ENCODE peak calls at places on chromosomes 6 and 20, in ten cellular contexts. I is BE2C; H is cardiac muscle cell; O is GM23248; T is stimulated activated CD8-positive, alpha-beta memory T cell treated with anti-CD3 and anti-CD28 coated beads, Interleukin-12 subunit alpha, Interleukin-12 subunit beta, amount 100 ng/mL, for 1 hour; W is AG08395; G is COLO829; S is activated naive CD8-positive, alpha-beta T cell treated with anti-CD3 and anti-CD28 coated beads, Interleukin-2, amount 50 U/mL, for 24 hours; M is AG20443; E is activated CD4-positive, CD25-positive, alpha-beta regulatory T cell. U is an unnamed sample.

GRCh38 chr20:59403261-59403961 is 103.0 kb downstream of the EDN3 start:
- DNase-seq in I (peak), H (peak), O (peak), T (peak), W (peak), G (peak), S (peak), M (peak), E (peak), U (no peak)

GRCh38 chr20:47181056-47181862 is 175.2 kb downstream of the ZMYND8 start:
- DNase-seq in I (peak), H (peak), O (peak), T (no peak), W (peak), G (peak), S (peak), M (peak), E (no peak), U (peak)

GRCh38 chr6:132401941-132402275 is 633 bp upstream of the MOXD1 start:
- DNase-seq in I (no peak), H (no peak), O (peak), T (no peak), W (no peak), G (no peak), S (no peak), M (no peak), E (no peak), U (no peak)

GRCh38 chr6:1613631-1614447 is 4.1 kb downstream of the FOXC1 start:
- DNase-seq in I (peak), H (peak), O (peak), T (no peak), W (no peak), G (no peak), S (no peak), M (peak), E (no peak), U (peak)

GRCh38 chr20:11740975-11741374 is 176.7 kb upstream of the BTBD3 start:
- DNase-seq in I (no peak), H (no peak), O (no peak), T (no peak), W (no peak), G (no peak), S (no peak), M (no peak), E (no peak), U (no peak)

GRCh38 chr20:32574296-32575226 is 10.6 kb downstream of the NOL4L start:
- DNase-seq in I (no peak), H (peak), O (peak), T (no peak), W (peak), G (peak), S (peak), M (peak), E (no peak), U (peak)

GRCh38 chr6:158707120-158707519 is 57.3 kb downstream of the SYTL3 start:
- DNase-seq in I (peak), H (peak), O (peak), T (no peak), W (peak), G (peak), S (no peak), M (peak), E (no peak), U (peak)

GRCh38 chr6:106702046-106702445 is 72.7 kb downstream of the QRSL1 start:
- DNase-seq in I (no peak), H (no peak), O (no peak), T (no peak), W (no peak), G (no peak), S (no peak), M (no peak), E (no peak), U (no peak)

GRCh38 chr20:50318709-50319108 is 128.1 kb downstream of the CEBPB start:
- DNase-seq in I (no peak), H (no peak), O (no peak), T (no peak), W (no peak), G (no peak), S (no peak), M (no peak), E (no peak), U (no peak)

GRCh38 chr20:6692566-6693168 is 74.8 kb upstream of the BMP2 start:
- DNase-seq in I (no peak), H (no peak), O (no peak), T (no peak), W (no peak), G (no peak), S (no peak), M (no peak), E (no peak), U (no peak)

GRCh38 chr6:11744753-11745152 is 33.9 kb downstream of the ADTRP start:
- DNase-seq in I (no peak), H (peak), O (peak), T (no peak), W (peak), G (no peak), S (no peak), M (peak), E (no peak), U (peak)

GRCh38 chr20:41139227-41140093 is 2.1 kb downstream of the PLCG1 start:
- DNase-seq in I (no peak), H (no peak), O (no peak), T (no peak), W (no peak), G (no peak), S (no peak), M (no peak), E (no peak), U (no peak)

GRCh38 chr6:107154131-107154906 is 39.0 kb upstream of the BEND3 start:
- DNase-seq in I (no peak), H (no peak), O (no peak), T (no peak), W (no peak), G (no peak), S (no peak), M (no peak), E (no peak), U (no peak)

GRCh38 chr6:31737315-31738047 is 1.2 kb upstream of the CLIC1 start:
- DNase-seq in I (no peak), H (peak), O (no peak), T (no peak), W (no peak), G (no peak), S (peak), M (no peak), E (no peak), U (no peak)

GRCh38 chr20:37881601-37882343 is 21.2 kb upstream of the VSTM2L start:
- DNase-seq in I (peak), H (no peak), O (no peak), T (no peak), W (no peak), G (no peak), S (no peak), M (no peak), E (no peak), U (no peak)

GRCh38 chr6:143018955-143019354 is 41.7 kb upstream of the AIG1 start:
- DNase-seq in I (no peak), H (peak), O (peak), T (no peak), W (no peak), G (no peak), S (no peak), M (peak), E (no peak), U (peak)

GRCh38 chr6:13390658-13391057 is 62.3 kb upstream of the TBC1D7 start:
- DNase-seq in I (no peak), H (no peak), O (no peak), T (no peak), W (no peak), G (no peak), S (no peak), M (no peak), E (no peak), U (no peak)

GRCh38 chr6:98416027-98416426 is 418.3 kb upstream of the POU3F2 start:
- DNase-seq in I (no peak), H (no peak), O (no peak), T (no peak), W (no peak), G (peak), S (no peak), M (no peak), E (no peak), U (no peak)

GRCh38 chr6:42446370-42446769 is 5.4 kb downstream of the TRERF1 start:
- DNase-seq in I (no peak), H (no peak), O (no peak), T (no peak), W (no peak), G (no peak), S (no peak), M (no peak), E (no peak), U (no peak)

GRCh38 chr20:1998715-1999114 is 4.9 kb upstream of the PDYN start:
- DNase-seq in I (no peak), H (no peak), O (no peak), T (no peak), W (no peak), G (no peak), S (no peak), M (no peak), E (no peak), U (no peak)

GRCh38 chr20:25341716-25342680 is 48.6 kb downstream of the ABHD12 start:
- DNase-seq in I (no peak), H (no peak), O (peak), T (no peak), W (peak), G (no peak), S (no peak), M (no peak), E (no peak), U (peak)

GRCh38 chr20:24820345-24820744 is 128.7 kb upstream of the CST7 start:
- DNase-seq in I (no peak), H (no peak), O (no peak), T (no peak), W (no peak), G (no peak), S (no peak), M (no peak), E (no peak), U (no peak)

GRCh38 chr6:137217801-137218472 is 1.2 kb downstream of the IFNGR1 start:
- DNase-seq in I (no peak), H (no peak), O (peak), T (no peak), W (peak), G (peak), S (no peak), M (peak), E (no peak), U (peak)

GRCh38 chr20:56595746-56596478 is 33.2 kb upstream of the TFAP2C start:
- DNase-seq in I (no peak), H (no peak), O (no peak), T (no peak), W (no peak), G (no peak), S (no peak), M (no peak), E (no peak), U (no peak)

GRCh38 chr20:57467742-57468141 is 57.2 kb downstream of the CTCFL start:
- DNase-seq in I (no peak), H (no peak), O (no peak), T (no peak), W (no peak), G (no peak), S (no peak), M (peak), E (no peak), U (no peak)

GRCh38 chr6:72175936-72176335 is 289.6 kb downstream of the RIMS1 start:
- DNase-seq in I (no peak), H (peak), O (no peak), T (no peak), W (no peak), G (no peak), S (no peak), M (no peak), E (no peak), U (peak)

GRCh38 chr6:43120938-43121913 is 45.1 kb downstream of the PTK7 start:
- DNase-seq in I (peak), H (peak), O (peak), T (no peak), W (peak), G (no peak), S (no peak), M (peak), E (no peak), U (peak)

GRCh38 chr20:20782747-20783146 is 70.3 kb upstream of the RALGAPA2 start:
- DNase-seq in I (no peak), H (no peak), O (no peak), T (no peak), W (no peak), G (no peak), S (no peak), M (no peak), E (no peak), U (no peak)

GRCh38 chr20:47718398-47718797 is 66.9 kb downstream of the SULF2 start:
- DNase-seq in I (no peak), H (no peak), O (no peak), T (no peak), W (no peak), G (no peak), S (no peak), M (no peak), E (no peak), U (no peak)

GRCh38 chr6:137645850-137646249 is 151.7 kb upstream of the OLIG3 start:
- DNase-seq in I (no peak), H (no peak), O (no peak), T (no peak), W (no peak), G (no peak), S (no peak), M (no peak), E (no peak), U (no peak)

GRCh38 chr20:17210983-17211382 is 15.9 kb upstream of the PCSK2 start:
- DNase-seq in I (no peak), H (no peak), O (peak), T (no peak), W (no peak), G (no peak), S (no peak), M (no peak), E (no peak), U (no peak)

GRCh38 chr6:72040106-72040505 is 153.8 kb downstream of the RIMS1 start:
- DNase-seq in I (no peak), H (no peak), O (no peak), T (no peak), W (no peak), G (no peak), S (no peak), M (no peak), E (no peak), U (peak)

GRCh38 chr6:3353939-3354338 is 95.2 kb downstream of the PSMG4 start:
- DNase-seq in I (no peak), H (no peak), O (no peak), T (no peak), W (no peak), G (no peak), S (no peak), M (no peak), E (no peak), U (no peak)

GRCh38 chr20:64212750-64213149 is 42.8 kb upstream of the PCMTD2 start:
- DNase-seq in I (no peak), H (peak), O (peak), T (no peak), W (peak), G (no peak), S (no peak), M (peak), E (no peak), U (peak)

GRCh38 chr20:62281161-62281933 is 21.4 kb upstream of the ADRM1 start:
- DNase-seq in I (no peak), H (no peak), O (no peak), T (no peak), W (no peak), G (no peak), S (no peak), M (no peak), E (no peak), U (no peak)

GRCh38 chr6:106117579-106117978 is 31.4 kb downstream of the PRDM1 start:
- DNase-seq in I (no peak), H (no peak), O (no peak), T (peak), W (no peak), G (no peak), S (peak), M (no peak), E (peak), U (no peak)

GRCh38 chr6:141874930-141875602 is 257.7 kb upstream of the GJE1 start:
- DNase-seq in I (no peak), H (peak), O (peak), T (no peak), W (peak), G (no peak), S (no peak), M (peak), E (no peak), U (peak)

GRCh38 chr6:55704421-55704820 is 125.4 kb upstream of the HMGCLL1 start:
- DNase-seq in I (no peak), H (peak), O (peak), T (no peak), W (peak), G (no peak), S (no peak), M (peak), E (no peak), U (peak)